ENCODE peak calls at places on chromosome 15, in five cellular contexts. N is stimulated activated CD4-positive, alpha-beta T cell treated with anti-CD3 and anti-CD28 coated beads, Interleukin-15, amount 100 ng/mL, for 1 hour; M is fibroblast of pulmonary artery; Z is progenitor cell of endocrine pancreas; G is iPS-NIHi11. B is an unnamed sample.

GRCh38 chr15:73265536-73266153 is 103.1 kb downstream of the HCN4 start:
- DNase-seq in N (peak; percentile 13), M (peak; percentile 63), Z (peak; percentile 44), G (peak; percentile 76), B (peak; percentile 19)

GRCh38 chr15:101044625-101045235 is 125.6 kb downstream of the LRRK1 start:
- DNase-seq in N (no peak), M (no peak), Z (no peak), G (no peak), B (no peak)

GRCh38 chr15:39720721-39721611 is 61.7 kb downstream of the FSIP1 start:
- DNase-seq in N (no peak), M (no peak), Z (no peak), G (no peak), B (peak; percentile 6)

GRCh38 chr15:40340038-40340739 is 550 bp downstream of the CCDC9B start:
- DNase-seq in N (no peak), M (peak; percentile 82), Z (no peak), G (peak; percentile 33), B (no peak)

GRCh38 chr15:60701261-60702019 is 222.5 kb upstream of the ICE2 start:
- DNase-seq in N (no peak), M (no peak), Z (no peak), G (no peak), B (no peak)

GRCh38 chr15:81400640-81401236 is 26.7 kb upstream of the TMC3 start:
- DNase-seq in N (no peak), M (peak; percentile 81), Z (no peak), G (peak; percentile 56), B (peak; percentile 42)

GRCh38 chr15:26083457-26084350 is 220.6 kb upstream of the ATP10A start:
- DNase-seq in N (no peak), M (no peak), Z (no peak), G (peak; percentile 26), B (no peak)

GRCh38 chr15:90315276-90315982 is 36.7 kb upstream of the ZNF774 start:
- DNase-seq in N (no peak), M (peak; percentile 96), Z (no peak), G (peak; percentile 25), B (no peak)

GRCh38 chr15:70281261-70281810 is 183.6 kb upstream of the TLE3 start:
- DNase-seq in N (no peak), M (no peak), Z (no peak), G (no peak), B (no peak)

GRCh38 chr15:63395730-63396545 is 14.3 kb upstream of the CA12 start:
- DNase-seq in N (no peak), M (no peak), Z (no peak), G (no peak), B (no peak)

GRCh38 chr15:70524470-70524869 is 238.9 kb downstream of the UACA start:
- DNase-seq in N (no peak), M (no peak), Z (no peak), G (no peak), B (no peak)

GRCh38 chr15:67120839-67121540 is 55.6 kb downstream of the SMAD3 start:
- DNase-seq in N (peak; percentile 80), M (peak; percentile 96), Z (no peak), G (no peak), B (peak; percentile 61)

GRCh38 chr15:44501768-44502366 is 35.1 kb upstream of the EIF3J start:
- DNase-seq in N (no peak), M (peak; percentile 67), Z (no peak), G (peak; percentile 23), B (peak; percentile 11)

GRCh38 chr15:22948056-22948455 is 32.1 kb downstream of the CYFIP1 start:
- DNase-seq in N (no peak), M (no peak), Z (no peak), G (no peak), B (no peak)

GRCh38 chr15:59828871-59829270 is 139.8 kb upstream of the BNIP2 start:
- DNase-seq in N (no peak), M (no peak), Z (no peak), G (no peak), B (no peak)

B was measured in foreskin melanocyte.